ENCODE peak calls at places on chromosomes 5 and 9, in nine cellular contexts. S is HCT116; N is CD4-positive, alpha-beta T cell; H is cardiac fibroblast; F is HFFc6; W is Caco-2; D is Panc1; U is foreskin keratinocyte; P is astrocyte. O is an unnamed sample.

GRCh38 chr5:171748720-171749119 is 36.9 kb upstream of the SMIM23 start:
- DNase-seq in U (no peak), D (no peak), F (no peak), W (no peak), H (no peak), P (no peak), N (no peak), S (no peak), O (no peak)

GRCh38 chr9:105401651-105402050 is 46.2 kb upstream of the FSD1L start:
- DNase-seq in H (peak; percentile 54), P (peak; percentile 24), U (no peak), S (no peak), N (no peak), D (no peak), W (no peak), F (peak; percentile 24), O (no peak)

GRCh38 chr5:50580506-50580905 is 85.9 kb upstream of the PARP8 start:
- DNase-seq in D (no peak), H (peak; percentile 20), U (peak; percentile 95), S (no peak), F (no peak), N (no peak), P (no peak), W (no peak), O (no peak)

GRCh38 chr9:131091352-131091992 is 4.9 kb upstream of the AIF1L start:
- DNase-seq in S (no peak), P (no peak), F (no peak), H (no peak), W (no peak), U (no peak), N (no peak), D (no peak), O (no peak)

GRCh38 chr5:20559845-20560244 is 571.8 kb upstream of the CDH18 start:
- DNase-seq in U (peak; percentile 40), W (no peak), P (no peak), F (no peak), H (no peak), N (no peak), S (no peak), D (no peak), O (no peak)

GRCh38 chr9:114164191-114164794 is 9.0 kb downstream of the COL27A1 start:
- DNase-seq in D (no peak), P (no peak), U (no peak), H (no peak), F (no peak), W (no peak), S (no peak), N (no peak), O (no peak)

GRCh38 chr5:125311743-125312142 is 565.3 kb upstream of the ZNF608 start:
- DNase-seq in P (peak; percentile 94), D (peak; percentile 27), N (no peak), U (peak; percentile 92), S (no peak), H (peak; percentile 86), W (no peak), F (peak; percentile 88), O (no peak)

GRCh38 chr5:91024727-91025126 is 358.4 kb downstream of the ARRDC3 start:
- DNase-seq in W (no peak), U (no peak), P (no peak), N (no peak), D (no peak), F (no peak), S (no peak), H (no peak), O (no peak)

GRCh38 chr5:134114886-134115805 is 665 bp downstream of the TCF7 start:
- DNase-seq in U (no peak), W (peak; percentile 74), F (no peak), S (no peak), D (no peak), P (no peak), N (peak; percentile 90), H (no peak), O (peak; percentile 62)

GRCh38 chr5:6403416-6403815 is 25.1 kb upstream of the MED10 start:
- DNase-seq in U (no peak), D (no peak), N (no peak), H (no peak), P (no peak), S (no peak), F (no peak), W (no peak), O (no peak)

GRCh38 chr5:141522301-141522700 is 33.4 kb downstream of the PCDHGC5 start:
- DNase-seq in D (no peak), S (no peak), F (no peak), U (no peak), N (no peak), P (no peak), W (no peak), H (peak; percentile 31), O (no peak)

GRCh38 chr9:95167998-95168397 is 149.5 kb downstream of the FANCC start:
- DNase-seq in P (peak; percentile 82), F (peak; percentile 91), N (no peak), W (peak; percentile 83), H (peak; percentile 98), D (peak; percentile 65), U (peak; percentile 93), S (peak; percentile 61), O (no peak)

GRCh38 chr5:170006016-170006415 is 25.7 kb upstream of the INSYN2B start:
- DNase-seq in S (no peak), P (no peak), F (no peak), D (no peak), N (no peak), H (no peak), W (no peak), U (no peak), O (no peak)

GRCh38 chr9:114163517-114163924 is 8.2 kb downstream of the COL27A1 start:
- DNase-seq in S (no peak), F (peak; percentile 39), U (peak; percentile 36), H (peak; percentile 51), P (peak; percentile 67), N (no peak), D (no peak), W (peak; percentile 22), O (no peak)

GRCh38 chr9:137606734-137607138 is 1.2 kb downstream of the ARRDC1 start:
- DNase-seq in H (no peak), S (no peak), U (no peak), W (no peak), N (no peak), F (no peak), D (no peak), P (no peak), O (no peak)

GRCh38 chr5:54049963-54050362 is 260.4 kb downstream of the ARL15 start:
- DNase-seq in N (no peak), W (no peak), D (no peak), P (peak; percentile 61), S (no peak), F (peak; percentile 59), H (peak; percentile 52), U (peak; percentile 15), O (no peak)

GRCh38 chr5:157870837-157871834 is 12.2 kb upstream of the CLINT1 start:
- DNase-seq in U (peak; percentile 99), P (peak; percentile 34), S (peak; percentile 55), N (no peak), D (no peak), H (peak; percentile 86), F (peak; percentile 33), W (no peak), O (no peak)

GRCh38 chr9:16052146-16052545 is 499.3 kb downstream of the CCDC171 start:
- DNase-seq in S (no peak), N (no peak), P (no peak), W (no peak), D (no peak), H (no peak), F (no peak), U (no peak), O (no peak)
- TF ChIP-seq CTCF in S (no peak), N (no peak), P (no peak), W (no peak), D (no peak), H (no peak), F (no peak), U (no peak), O (no peak)

DNA sequence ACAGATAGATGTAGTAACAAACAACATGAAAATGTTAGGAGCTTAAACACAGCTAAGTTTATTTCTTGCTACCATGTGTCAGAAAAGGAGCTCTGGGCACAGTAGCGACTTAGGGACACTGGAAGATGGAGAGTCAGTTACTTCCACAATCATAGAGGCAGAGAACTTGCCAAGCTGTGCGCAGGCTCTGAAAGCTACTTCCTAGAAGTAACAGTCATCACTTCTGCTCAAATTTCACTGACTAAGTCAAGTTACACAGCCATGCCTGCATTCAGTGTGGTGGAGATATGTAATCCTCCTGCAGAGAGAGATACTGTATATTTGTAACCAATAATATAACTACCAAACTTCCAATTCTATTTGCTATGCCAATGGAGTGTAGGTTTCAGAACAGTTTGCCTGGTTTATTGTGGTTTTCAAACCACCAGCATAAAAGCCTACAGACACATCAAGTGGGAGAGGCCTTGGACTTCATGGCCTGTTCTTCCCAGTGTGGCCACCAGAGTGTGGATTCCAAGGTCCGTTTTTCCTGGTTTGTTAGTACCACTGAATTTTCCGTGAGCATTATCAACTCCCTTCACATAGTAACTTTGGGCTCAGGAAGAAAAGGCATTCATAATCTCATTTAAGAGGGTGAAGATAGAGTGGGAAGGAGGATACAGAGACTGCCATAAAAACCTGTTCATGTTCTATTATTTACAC is 268.1 kb downstream of the PJA2 start:
- DNase-seq in S (no peak), D (no peak), W (peak; percentile 4), F (no peak), H (peak; percentile 32), N (no peak), U (no peak), P (peak; percentile 15), O (no peak)
- TF ChIP-seq CTCF in S (peak; percentile 41), D (peak; percentile 8), W (peak; percentile 17), F (peak; percentile 33), H (no peak), N (no peak), U (no peak), P (no peak), O (no peak)

DNA sequence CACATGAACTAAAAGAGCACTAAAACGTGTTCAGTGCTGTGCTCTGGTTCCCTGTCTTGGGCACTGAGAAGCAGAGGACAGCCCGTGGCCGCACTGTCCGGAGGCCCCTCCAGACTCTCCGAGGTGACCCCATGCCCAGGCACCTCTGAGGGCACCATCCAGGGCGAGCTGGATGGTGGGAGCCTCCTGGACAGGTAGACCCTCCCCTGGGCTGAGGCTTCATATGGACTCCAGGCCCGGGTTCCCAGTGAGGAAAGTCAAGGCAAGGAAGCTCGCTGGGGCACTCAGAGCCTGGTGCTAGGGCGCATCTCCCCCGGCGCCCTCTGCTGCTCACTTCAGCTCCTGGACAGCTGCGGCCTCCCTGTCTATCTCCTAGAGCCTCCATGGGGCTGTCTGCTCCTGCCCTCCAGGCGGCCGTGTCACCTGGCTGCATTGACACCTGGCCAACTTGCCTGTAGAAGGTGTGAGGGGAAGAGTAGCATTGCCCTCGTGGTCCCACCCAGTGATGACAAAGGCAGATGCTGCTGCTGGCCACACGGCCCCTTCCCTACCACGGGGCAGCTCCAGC is 178.2 kb upstream of the IRX1 start:
- DNase-seq in P (no peak), F (no peak), H (no peak), N (no peak), S (no peak), U (no peak), D (no peak), W (no peak), O (no peak)
- TF ChIP-seq CTCF in P (no peak), F (no peak), H (no peak), N (no peak), S (no peak), U (no peak), D (peak; percentile 44), W (no peak), O (no peak)

DNA sequence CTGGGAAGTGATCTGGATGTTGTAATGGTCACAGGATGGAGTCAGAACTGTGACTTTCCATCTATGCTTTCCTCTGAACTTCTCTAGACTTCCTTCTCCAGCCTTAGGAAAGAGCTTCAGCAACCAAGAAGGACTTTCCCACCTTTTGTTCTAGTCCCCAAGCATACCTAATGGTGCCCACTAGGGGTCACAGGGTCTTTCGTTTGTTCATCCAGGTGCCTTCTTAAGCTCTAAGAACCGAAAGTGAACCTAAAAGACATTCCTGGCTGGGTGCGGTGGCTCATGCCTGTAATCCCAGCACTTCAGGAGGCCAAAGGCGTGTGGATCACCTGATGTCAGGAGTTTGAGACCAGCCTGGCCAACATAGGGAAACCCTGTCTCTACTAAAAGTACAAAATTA is 1.8 kb upstream of the WNT8A start:
- DNase-seq in F (no peak), N (no peak), W (peak; percentile 27), U (no peak), P (no peak), D (no peak), H (no peak), S (no peak), O (no peak)
- TF ChIP-seq CTCF in F (peak; percentile 17), N (no peak), W (no peak), U (peak; percentile 8), P (no peak), D (no peak), H (peak; percentile 2), S (peak; percentile 15), O (no peak)